ENCODE peak calls at places on chromosomes 12 and 14, in four cellular contexts. Z is SK-N-SH, M is K562, V is HepG2. A is an unnamed sample.

GRCh38 chr12:50326636-50327284 is 43.4 kb upstream of the LIMA1 start:
- DNase-seq in Z (no peak), M (no peak), V (peak), A (no peak)

GRCh38 chr12:113932411-113933196 is 33.5 kb downstream of the RBM19 start:
- DNase-seq in Z (no peak), M (peak), V (peak), A (no peak)

GRCh38 chr12:10716704-10717315 is 6.3 kb downstream of the YBX3 start:
- DNase-seq in Z (no peak), M (no peak), V (no peak), A (peak)

GRCh38 chr14:32998433-32998832 is 59.8 kb downstream of the NPAS3 start:
- DNase-seq in Z (no peak), M (no peak), V (no peak), A (no peak)

GRCh38 chr12:52171950-52172512 is 19.8 kb downstream of the KRT80 start:
- DNase-seq in Z (no peak), M (peak), V (peak), A (no peak)

GRCh38 chr12:50322196-50322595 is 38.9 kb upstream of the LIMA1 start:
- DNase-seq in Z (no peak), M (no peak), V (no peak), A (no peak)

GRCh38 chr14:93079321-93079720 is 36.4 kb downstream of the ITPK1 start:
- DNase-seq in Z (no peak), M (no peak), V (no peak), A (no peak)

GRCh38 chr12:87054225-87054624 is 798.0 kb upstream of the MGAT4C start:
- DNase-seq in Z (no peak), M (no peak), V (no peak), A (no peak)

GRCh38 chr12:100371146-100371545 is 14.3 kb downstream of the SLC17A8 start:
- DNase-seq in Z (no peak), M (no peak), V (peak), A (no peak)

GRCh38 chr12:69512820-69513219 is 42.6 kb downstream of the FRS2 start:
- DNase-seq in Z (no peak), M (no peak), V (no peak), A (no peak)

GRCh38 chr14:104886690-104887622 is 21.9 kb downstream of the CEP170B start:
- DNase-seq in Z (no peak), M (no peak), V (no peak), A (no peak)

GRCh38 chr12:2673966-2674810 is 120.6 kb upstream of the FKBP4 start:
- DNase-seq in Z (no peak), M (peak), V (no peak), A (peak)

GRCh38 chr12:75975692-75976091 is 55.9 kb downstream of the PHLDA1 start:
- DNase-seq in Z (no peak), M (no peak), V (no peak), A (no peak)

GRCh38 chr12:25100203-25100602 is 94.8 kb downstream of the DNAI7 start:
- DNase-seq in Z (no peak), M (no peak), V (no peak), A (no peak)

GRCh38 chr14:74695406-74695805 is 17.5 kb downstream of the AREL1 start:
- DNase-seq in Z (no peak), M (no peak), V (no peak), A (no peak)

GRCh38 chr12:104721944-104722343 is 236.1 kb downstream of the SLC41A2 start:
- DNase-seq in Z (no peak), M (no peak), V (no peak), A (no peak)

GRCh38 chr14:36981832-36982528 is 190.4 kb downstream of the SLC25A21 start:
- DNase-seq in Z (no peak), M (no peak), V (no peak), A (no peak)

GRCh38 chr12:85971800-85972199 is 97.7 kb downstream of the NTS start:
- DNase-seq in Z (no peak), M (no peak), V (no peak), A (no peak)

GRCh38 chr12:112424126-112424525 is 5.4 kb downstream of the PTPN11 start:
- DNase-seq in Z (no peak), M (no peak), V (no peak), A (no peak)

GRCh38 chr14:31207287-31207745 is 277 bp downstream of the HECTD1 start:
- DNase-seq in Z (no peak), M (no peak), V (no peak), A (no peak)

GRCh38 chr14:64117671-64118402 is 176.3 kb downstream of the ESR2 start:
- DNase-seq in Z (no peak), M (no peak), V (no peak), A (no peak)

GRCh38 chr14:100673085-100673806 is 53.4 kb upstream of the DLK1 start:
- DNase-seq in Z (peak), M (no peak), V (peak), A (no peak)

GRCh38 chr14:94027566-94028449 is 1.7 kb downstream of the OTUB2 start:
- DNase-seq in Z (no peak), M (no peak), V (no peak), A (no peak)

GRCh38 chr14:76696361-76696760 is 64.9 kb upstream of the VASH1 start:
- DNase-seq in Z (no peak), M (no peak), V (no peak), A (no peak)

GRCh38 chr12:52669426-52669825 is 10.8 kb downstream of the KRT1 start:
- DNase-seq in Z (no peak), M (no peak), V (no peak), A (no peak)

GRCh38 chr14:55964081-55964480 is 154.1 kb upstream of the PELI2 start:
- DNase-seq in Z (no peak), M (no peak), V (no peak), A (no peak)

GRCh38 chr12:132052191-132052932 is 91.8 kb downstream of the DDX51 start:
- DNase-seq in Z (no peak), M (no peak), V (no peak), A (no peak)
- H3K4me2 ChIP-seq in Z (no peak), M (no peak), V (no peak), A (no peak)

GRCh38 chr14:21084988-21085853 is 13.2 kb downstream of the ZNF219 start:
- DNase-seq in Z (peak), M (no peak), V (no peak), A (no peak)

GRCh38 chr14:21088687-21089086 is 9.8 kb downstream of the ZNF219 start:
- DNase-seq in Z (peak), M (no peak), V (no peak), A (no peak)

GRCh38 chr14:21086908-21087293 is 11.6 kb downstream of the ZNF219 start:
- DNase-seq in Z (no peak), M (no peak), V (no peak), A (no peak)

GRCh38 chr14:21089271-21089670 is 9.2 kb downstream of the ZNF219 start:
- DNase-seq in Z (peak), M (no peak), V (no peak), A (no peak)

DNA sequence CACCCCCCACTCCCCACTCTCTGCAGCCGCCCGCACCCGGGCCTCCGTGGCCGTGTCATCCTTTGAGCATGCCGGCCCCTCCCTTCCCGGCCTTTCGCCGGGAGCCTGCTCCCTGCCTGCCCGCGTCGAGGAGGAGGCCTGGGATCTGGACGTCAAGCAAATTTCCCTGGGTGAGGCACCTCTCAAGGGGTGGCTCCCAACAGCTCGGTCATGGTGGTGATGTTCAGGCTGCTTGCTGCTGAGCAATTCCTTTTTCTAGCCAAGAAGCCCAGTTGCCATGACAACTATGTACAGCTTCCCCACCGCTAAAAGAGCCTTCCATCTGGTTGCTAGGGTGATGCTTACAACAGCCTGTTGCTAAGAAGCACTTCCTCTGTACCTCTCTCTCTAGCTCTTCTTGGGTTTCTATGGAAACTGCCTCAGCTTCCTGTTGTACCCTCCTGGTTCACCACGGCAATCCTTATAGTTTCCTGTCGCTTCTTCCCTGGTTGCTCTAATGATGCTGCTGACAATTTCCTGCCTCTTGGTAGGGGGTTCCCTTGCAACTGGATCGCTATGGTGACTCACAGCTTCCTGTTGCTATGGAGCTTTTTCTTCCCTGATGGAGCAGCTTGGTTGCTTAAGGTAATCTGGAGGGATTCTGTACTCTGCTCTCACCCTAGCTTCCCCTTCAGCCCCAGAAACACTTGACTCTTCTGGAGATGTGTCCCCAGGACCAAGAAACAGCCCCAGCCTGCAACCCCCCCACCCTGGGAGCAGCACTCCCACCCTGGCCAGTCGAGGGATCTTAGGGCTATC is 11.0 kb downstream of the ZNF219 start:
- DNase-seq in Z (peak), M (no peak), V (no peak), A (no peak)
- TF ChIP-seq ZBTB33 in Z (no peak), M (no peak), V (peak), A (no peak)

GRCh38 chr12:27343255-27344000 is 10.8 kb downstream of the BMAL2 start:
- DNase-seq in Z (no peak), M (no peak), V (no peak), A (no peak)
- H3K4me2 ChIP-seq in Z (peak), M (no peak), V (no peak), A (peak)

GRCh38 chr12:89468648-89469326 is 55.8 kb downstream of the GALNT4 start:
- DNase-seq in Z (no peak), M (no peak), V (no peak), A (no peak)

GRCh38 chr12:89469361-89469760 is 55.2 kb downstream of the GALNT4 start:
- DNase-seq in Z (no peak), M (no peak), V (no peak), A (no peak)

GRCh38 chr12:89472508-89472907 is 52.1 kb downstream of the GALNT4 start:
- DNase-seq in Z (no peak), M (no peak), V (no peak), A (no peak)

GRCh38 chr12:89468017-89468416 is 56.6 kb downstream of the GALNT4 start:
- DNase-seq in Z (no peak), M (no peak), V (no peak), A (no peak)

DNA sequence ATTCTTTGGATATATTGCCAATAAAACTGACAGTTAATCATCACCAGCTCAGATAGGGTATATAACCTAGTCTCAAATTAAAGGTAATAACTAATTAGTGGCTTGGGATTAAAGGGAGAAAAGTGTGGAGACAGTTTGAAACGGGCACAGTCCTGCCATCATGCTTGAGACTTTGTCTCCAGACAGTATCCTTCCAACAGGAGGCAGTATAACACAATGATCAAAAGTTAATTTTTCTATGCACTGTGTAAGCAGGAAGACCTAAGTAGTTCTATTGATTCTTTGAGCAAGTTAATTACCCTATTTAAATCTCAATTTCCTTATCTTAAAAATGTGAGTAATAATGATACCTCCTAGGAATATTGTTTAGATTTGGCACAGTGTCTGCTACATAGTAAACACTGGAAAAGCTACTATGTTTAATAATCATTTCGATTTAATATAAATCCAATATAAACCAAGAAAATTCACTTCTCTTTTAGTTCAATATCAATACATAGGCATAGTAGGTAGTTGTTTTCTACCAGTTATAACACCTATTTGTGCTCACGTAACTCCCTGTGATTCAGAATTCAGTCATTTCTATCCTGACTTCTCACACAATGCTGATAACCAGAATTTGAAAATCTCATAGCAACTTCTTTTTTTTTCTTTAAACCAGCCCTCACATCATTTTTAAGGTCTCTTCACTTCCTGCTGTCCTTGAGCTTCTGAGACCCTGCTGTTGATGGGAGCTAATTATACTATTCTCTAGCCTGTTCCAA is 53.7 kb downstream of the GALNT4 start:
- DNase-seq in Z (peak), M (peak), V (peak), A (peak)
- TF ChIP-seq ZBTB33 in Z (no peak), M (no peak), V (no peak), A (no peak)

A was measured in HCT116.